ENCODE peak calls at places on chromosome 20, in five cellular contexts. P is mesenchymal stem cell, G is neuronal stem cell, L is H1, T is H9. A is an unnamed sample.

GRCh38 chr20:2738734-2739398 is 46.3 kb downstream of the EBF4 start:
- DNase-seq in P (no peak), G (no peak), L (no peak), T (no peak), A (no peak)

GRCh38 chr20:63740501-63741353 is 1.2 kb downstream of the SLC2A4RG start:
- DNase-seq in P (peak), G (peak), L (no peak), T (peak), A (peak)

GRCh38 chr20:38843346-38843745 is 37.8 kb downstream of the PPP1R16B start:
- DNase-seq in P (no peak), G (no peak), L (no peak), T (no peak), A (no peak)

GRCh38 chr20:17226410-17227198 is at the start of gene PCSK2:
- DNase-seq in P (peak), G (peak), L (peak), T (peak), A (peak)

GRCh38 chr20:36538026-36538764 is 3.1 kb upstream of the MYL9 start:
- DNase-seq in P (no peak), G (no peak), L (no peak), T (no peak), A (peak)

GRCh38 chr20:13736792-13737191 is 47.9 kb downstream of the ESF1 start:
- DNase-seq in P (peak), G (no peak), L (no peak), T (no peak), A (peak)

GRCh38 chr20:41619360-41620115 is 1.4 kb upstream of the CHD6 start:
- DNase-seq in P (no peak), G (no peak), L (no peak), T (no peak), A (peak)

GRCh38 chr20:47501117-47501482 is 587 bp upstream of the NCOA3 start:
- DNase-seq in P (no peak), G (no peak), L (no peak), T (no peak), A (peak)

GRCh38 chr20:35151739-35152138 is 4.6 kb upstream of the EDEM2 start:
- DNase-seq in P (no peak), G (no peak), L (no peak), T (no peak), A (peak)

GRCh38 chr20:62238569-62239277 is 402 bp downstream of the OSBPL2 start:
- DNase-seq in P (peak), G (no peak), L (no peak), T (no peak), A (no peak)

GRCh38 chr20:1567392-1568165 is 10.1 kb upstream of the SIRPD start:
- DNase-seq in P (no peak), G (no peak), L (peak), T (no peak), A (peak)

GRCh38 chr20:59121714-59122376 is 41.8 kb upstream of the ZNF831 start:
- DNase-seq in P (no peak), G (peak), L (no peak), T (peak), A (no peak)

GRCh38 chr20:15930324-15931305 is 642.6 kb downstream of the KIF16B start:
- DNase-seq in P (peak), G (peak), L (no peak), T (no peak), A (peak)

GRCh38 chr20:62742550-62742949 is 33.9 kb downstream of the NTSR1 start:
- DNase-seq in P (no peak), G (no peak), L (no peak), T (no peak), A (no peak)

GRCh38 chr20:41095110-41095969 is 42.0 kb upstream of the PLCG1 start:
- DNase-seq in P (peak), G (peak), L (no peak), T (no peak), A (peak)

GRCh38 chr20:6295477-6296256 is 172.8 kb upstream of the FERMT1 start:
- DNase-seq in P (peak), G (no peak), L (no peak), T (no peak), A (no peak)

GRCh38 chr20:38298768-38299288 is 5.1 kb upstream of the BPI start:
- DNase-seq in P (no peak), G (no peak), L (no peak), T (no peak), A (peak)

GRCh38 chr20:4666001-4666470 is 55.7 kb upstream of the PRND start:
- DNase-seq in P (peak), G (no peak), L (no peak), T (no peak), A (peak)

GRCh38 chr20:9374480-9374879 is 139.9 kb upstream of the LAMP5 start:
- DNase-seq in P (peak), G (no peak), L (no peak), T (no peak), A (peak)

GRCh38 chr20:29497261-29497671 is 1760.2 kb upstream of the DEFB115 start:
- DNase-seq in P (no peak), G (no peak), L (no peak), T (no peak), A (no peak)

GRCh38 chr20:46132705-46133120 is 14.6 kb downstream of the CD40 start:
- DNase-seq in P (peak), G (peak), L (no peak), T (peak), A (peak)

GRCh38 chr20:52959125-52959524 is 13.0 kb upstream of the TSHZ2 start:
- DNase-seq in P (peak), G (no peak), L (no peak), T (no peak), A (no peak)

GRCh38 chr20:61546641-61547040 is 294.6 kb downstream of the CDH4 start:
- DNase-seq in P (no peak), G (no peak), L (no peak), T (no peak), A (no peak)

GRCh38 chr20:63106765-63107448 is 100.1 kb upstream of the BHLHE23 start:
- DNase-seq in P (no peak), G (no peak), L (no peak), T (no peak), A (no peak)

GRCh38 chr20:38835792-38836191 is 30.3 kb downstream of the PPP1R16B start:
- DNase-seq in P (no peak), G (no peak), L (no peak), T (no peak), A (no peak)

GRCh38 chr20:6709865-6710595 is 57.5 kb upstream of the BMP2 start:
- DNase-seq in P (peak), G (no peak), L (no peak), T (no peak), A (peak)

GRCh38 chr20:26214991-26215390 is 518.3 kb upstream of the ZNF337 start:
- DNase-seq in P (no peak), G (no peak), L (no peak), T (no peak), A (peak)

GRCh38 chr20:58690351-58690750 is 2.2 kb upstream of the NPEPL1 start:
- DNase-seq in P (no peak), G (no peak), L (no peak), T (no peak), A (no peak)

GRCh38 chr20:18138639-18139583 is 1.2 kb downstream of the KAT14 start:
- DNase-seq in P (peak), G (no peak), L (no peak), T (no peak), A (no peak)

GRCh38 chr20:63006611-63007471 is at the start of gene BHLHE23:
- DNase-seq in P (no peak), G (peak), L (no peak), T (peak), A (no peak)

GRCh38 chr20:15561707-15562106 is 1011.5 kb downstream of the KIF16B start:
- DNase-seq in P (peak), G (no peak), L (no peak), T (no peak), A (no peak)

GRCh38 chr20:36845288-36845969 is 30.5 kb upstream of the TLDC2 start:
- DNase-seq in P (no peak), G (no peak), L (no peak), T (no peak), A (no peak)

GRCh38 chr20:24289737-24290481 is 179.5 kb upstream of the SYNDIG1 start:
- DNase-seq in P (no peak), G (no peak), L (no peak), T (peak), A (no peak)

DNA sequence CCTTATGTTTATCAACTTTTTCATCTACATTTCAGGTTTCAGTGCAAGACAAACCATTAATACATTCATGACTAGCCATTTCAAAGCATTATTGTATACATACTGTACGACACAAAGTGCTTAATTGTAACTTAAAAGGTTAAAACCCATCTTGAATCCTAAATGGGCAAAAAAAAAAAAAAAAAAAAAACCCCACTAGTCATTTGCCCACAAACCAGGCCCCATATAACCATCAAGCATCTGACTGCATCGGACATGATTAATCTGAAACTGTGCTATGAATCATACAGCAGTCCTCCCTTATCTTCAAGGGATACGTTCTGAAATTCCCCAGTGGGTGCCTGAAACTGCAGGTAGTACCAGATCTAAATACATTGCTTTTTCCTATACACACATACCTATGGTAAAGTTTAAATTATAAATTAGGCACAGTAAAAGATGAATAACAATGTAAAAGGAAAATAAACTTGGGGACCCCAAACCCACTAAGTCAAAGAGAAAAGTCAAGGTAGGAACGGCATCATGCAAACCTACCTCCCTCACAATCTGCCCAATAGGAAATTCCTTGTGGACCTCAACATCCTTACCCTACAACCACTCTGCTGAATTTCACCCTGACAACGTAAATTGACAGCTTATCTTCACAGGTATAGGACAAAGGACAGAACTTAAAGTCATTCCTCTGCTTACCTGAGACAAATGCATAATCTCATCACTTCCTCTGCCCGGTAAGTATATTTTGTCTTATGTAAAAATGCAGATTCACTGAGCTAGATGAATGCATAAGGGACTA is 14.3 kb downstream of the B4GALT5 start:
- DNase-seq in P (peak), G (no peak), L (no peak), T (no peak), A (peak)
- H4K91ac ChIP-seq in P (no peak), G (no peak), L (no peak), T (no peak), A (no peak)

GRCh38 chr20:44958276-44958675 is 1.9 kb downstream of the TOMM34 start:
- DNase-seq in P (no peak), G (no peak), L (no peak), T (no peak), A (no peak)
- H2AK5ac ChIP-seq in P (no peak), G (no peak), L (no peak), T (no peak), A (peak)

DNA sequence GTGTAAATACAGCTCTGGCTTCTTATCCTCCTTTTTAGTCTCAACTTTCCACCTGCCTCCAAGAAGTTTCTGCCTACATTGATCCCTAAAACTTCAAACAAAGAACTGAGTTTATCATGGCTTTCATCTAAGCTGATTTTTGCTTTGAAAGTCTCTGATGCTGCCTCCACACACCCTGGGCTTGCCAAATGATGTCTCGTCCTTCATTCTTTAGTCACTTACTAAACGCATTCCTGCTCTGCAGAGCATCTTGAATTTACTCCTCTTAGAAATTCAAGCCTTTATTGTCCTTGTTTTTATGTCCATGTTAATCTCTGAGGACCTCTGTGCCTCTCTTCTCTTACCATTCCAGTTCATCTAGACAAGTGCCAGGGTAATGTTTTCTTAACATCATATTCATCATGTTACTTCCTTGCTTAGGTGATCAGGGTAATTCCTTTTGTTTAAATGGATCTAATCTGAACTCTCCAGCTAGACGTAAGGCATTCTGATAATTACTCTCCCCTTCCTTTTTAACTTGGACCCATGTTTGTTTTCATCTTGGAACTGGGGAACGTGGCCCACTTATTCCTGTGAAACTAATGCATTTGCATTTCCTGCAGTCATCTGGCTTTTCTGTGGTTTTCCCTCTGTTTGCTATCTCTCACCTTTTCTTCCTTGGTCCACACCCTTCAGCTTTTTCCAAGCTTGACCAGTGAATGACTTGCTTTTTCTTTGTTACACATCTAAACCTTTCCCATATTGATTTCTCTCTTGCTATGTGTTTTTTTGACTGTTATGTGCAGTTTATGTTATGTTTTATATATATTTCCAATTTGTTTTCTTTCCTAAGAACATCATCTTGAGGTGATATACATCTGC is 33.1 kb downstream of the SLX4IP start:
- DNase-seq in P (no peak), G (no peak), L (no peak), T (no peak), A (peak)
- H2BK15ac ChIP-seq in P (no peak), G (no peak), L (peak), T (no peak), A (no peak)

DNA sequence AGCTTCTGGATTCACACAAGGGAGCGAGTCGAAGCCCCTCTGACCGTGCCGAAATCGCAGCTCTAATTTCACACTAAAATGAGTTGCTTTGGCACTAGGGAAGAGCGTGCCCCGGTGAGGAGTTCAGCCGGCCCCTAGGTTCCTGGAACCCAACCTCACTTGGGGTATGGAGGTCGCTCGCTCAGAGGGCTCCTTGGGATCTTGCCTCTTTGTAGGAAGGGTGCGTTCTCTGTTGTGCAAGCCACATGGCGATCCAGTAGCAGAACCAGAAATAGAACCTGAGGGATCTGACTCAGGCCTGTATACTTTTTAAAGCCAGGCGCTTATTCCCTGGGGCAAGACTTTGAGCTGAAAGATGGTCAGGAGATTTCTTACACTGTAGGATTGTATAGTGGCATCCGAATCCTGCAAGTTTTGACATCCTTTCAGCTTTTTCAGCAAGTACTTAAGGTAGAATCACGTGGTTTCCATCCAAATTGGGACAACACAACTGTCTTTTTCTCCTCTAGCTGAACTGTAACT is 861 bp upstream of the RALGAPA2 start:
- DNase-seq in P (no peak), G (no peak), L (no peak), T (no peak), A (no peak)
- H4K91ac ChIP-seq in P (peak), G (no peak), L (peak), T (no peak), A (no peak)

GRCh38 chr20:44533928-44534327 is 12.1 kb upstream of the SERINC3 start:
- DNase-seq in P (no peak), G (no peak), L (no peak), T (no peak), A (no peak)

GRCh38 chr20:44532981-44533331 is 11.1 kb upstream of the SERINC3 start:
- DNase-seq in P (peak), G (no peak), L (no peak), T (no peak), A (peak)

GRCh38 chr20:44536139-44536538 is 14.3 kb upstream of the SERINC3 start:
- DNase-seq in P (no peak), G (no peak), L (no peak), T (no peak), A (no peak)

GRCh38 chr20:44528309-44528708 is 6.4 kb upstream of the SERINC3 start:
- DNase-seq in P (no peak), G (no peak), L (no peak), T (no peak), A (no peak)

GRCh38 chr20:44532248-44532980 is 10.5 kb upstream of the SERINC3 start:
- DNase-seq in P (no peak), G (no peak), L (no peak), T (no peak), A (no peak)
- H2AK5ac ChIP-seq in P (peak), G (no peak), L (no peak), T (no peak), A (peak)

GRCh38 chr20:50745634-50746137 is 14.3 kb downstream of the PARD6B start:
- DNase-seq in P (no peak), G (no peak), L (no peak), T (no peak), A (no peak)

GRCh38 chr20:50746138-50746940 is 15.0 kb downstream of the PARD6B start:
- DNase-seq in P (no peak), G (no peak), L (no peak), T (no peak), A (no peak)

GRCh38 chr20:50743087-50743486 is 11.7 kb downstream of the PARD6B start:
- DNase-seq in P (no peak), G (no peak), L (no peak), T (no peak), A (no peak)

GRCh38 chr20:50747275-50747674 is 15.9 kb downstream of the PARD6B start:
- DNase-seq in P (no peak), G (no peak), L (no peak), T (no peak), A (no peak)

DNA sequence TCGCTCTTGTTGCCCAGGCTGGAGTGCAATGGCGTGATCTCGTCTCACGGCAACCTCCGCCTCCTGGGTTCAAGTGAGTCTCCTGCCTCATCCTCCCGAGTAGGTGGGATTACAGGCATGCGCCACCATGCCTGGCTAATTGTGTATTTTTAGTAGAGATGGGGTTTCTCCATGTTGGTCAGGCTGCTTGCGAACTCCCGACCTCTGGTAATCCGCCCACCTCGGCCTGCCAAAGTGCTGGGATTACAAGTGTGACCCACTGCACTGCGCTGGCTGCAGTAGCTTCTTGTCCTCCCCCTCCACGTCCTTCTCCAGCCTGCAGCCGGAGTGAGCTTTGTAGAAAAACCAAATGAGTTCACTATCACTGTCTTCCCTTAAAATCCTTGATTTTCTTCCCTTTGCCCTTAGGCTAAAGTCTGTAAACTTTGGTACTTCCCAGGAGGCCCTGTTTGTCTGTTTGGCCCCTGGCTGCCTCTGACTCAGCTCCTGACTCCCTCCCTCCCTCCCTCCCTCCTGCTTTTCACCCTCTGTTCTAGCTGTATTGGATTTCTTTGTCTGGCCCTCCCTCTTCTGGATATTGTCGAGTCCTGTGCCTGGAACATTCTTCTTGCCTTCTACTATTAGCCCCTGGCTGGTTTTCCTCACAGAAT is 12.9 kb downstream of the PARD6B start:
- DNase-seq in P (peak), G (no peak), L (no peak), T (peak), A (peak)
- H2BK15ac ChIP-seq in P (no peak), G (no peak), L (no peak), T (no peak), A (peak)

GRCh38 chr20:50196248-50196647 is 5.6 kb downstream of the CEBPB start:
- DNase-seq in P (peak), G (no peak), L (no peak), T (no peak), A (no peak)
- H4K91ac ChIP-seq in P (no peak), G (no peak), L (no peak), T (no peak), A (no peak)